ENCODE peak calls at places on chromosomes 12 and 14, in five cellular contexts. Z is A673; C is stimulated activated CD4-positive, alpha-beta T cell treated with anti-CD3 and anti-CD28 coated beads, Interleukin-1b, Interleukin-23, amount 100 ng/mL, for 24 hours; R is right atrium auricular region; Q is WTC11. B is an unnamed sample.

GRCh38 chr14:50031534-50032313 is 84.6 kb downstream of the VCPKMT start:
- DNase-seq in Q (no peak), R (no peak), Z (no peak), C (no peak), B (no peak)

GRCh38 chr12:95557625-95558024 is 6.3 kb upstream of the USP44 start:
- DNase-seq in R (no peak), Z (no peak), Q (no peak), C (no peak), B (no peak)

GRCh38 chr14:50344116-50344775 is 32.1 kb downstream of the DMAC2L start:
- DNase-seq in C (peak; percentile 42), Z (no peak), R (no peak), Q (no peak), B (no peak)

GRCh38 chr12:55671746-55672145 is 35.1 kb downstream of the OR10P1 start:
- DNase-seq in R (no peak), Z (no peak), Q (no peak), C (no peak), B (no peak)

GRCh38 chr14:92760524-92760805 is 12.0 kb upstream of the LGMN start:
- DNase-seq in R (no peak), Z (no peak), Q (no peak), C (no peak), B (no peak)

GRCh38 chr12:85623726-85624125 is 212.5 kb downstream of the RASSF9 start:
- DNase-seq in Z (no peak), C (no peak), Q (no peak), R (no peak), B (no peak)

GRCh38 chr12:118055144-118055557 is 5.8 kb downstream of the WSB2 start:
- DNase-seq in Z (peak; percentile 81), R (no peak), C (peak; percentile 47), Q (peak; percentile 77), B (no peak)

GRCh38 chr12:716506-716905 is 35.9 kb upstream of the WNK1 start:
- DNase-seq in R (peak; percentile 63), C (no peak), Q (no peak), Z (no peak), B (no peak)

GRCh38 chr14:68599896-68600620 is 192.8 kb downstream of the ZFP36L1 start:
- DNase-seq in R (no peak), Q (no peak), C (no peak), Z (no peak), B (no peak)

GRCh38 chr12:67661311-67662011 is 12.9 kb downstream of the DYRK2 start:
- DNase-seq in R (no peak), C (no peak), Q (no peak), Z (peak; percentile 85), B (no peak)

GRCh38 chr12:59708484-59708883 is 112.7 kb downstream of the SLC16A7 start:
- DNase-seq in Z (no peak), R (no peak), C (no peak), Q (no peak), B (no peak)

GRCh38 chr14:90559811-90560492 is 163.1 kb downstream of the CALM1 start:
- DNase-seq in C (no peak), R (no peak), Q (no peak), Z (peak; percentile 13), B (no peak)

GRCh38 chr12:113232787-113233585 is 11.7 kb downstream of the TPCN1 start:
- DNase-seq in R (no peak), Z (peak; percentile 89), Q (peak; percentile 82), C (peak; percentile 18), B (no peak)

GRCh38 chr12:95424271-95424994 is 49.5 kb upstream of the METAP2 start:
- DNase-seq in C (no peak), Z (no peak), Q (no peak), R (no peak), B (no peak)

GRCh38 chr12:95789126-95790024 is 1.2 kb downstream of the NTN4 start:
- DNase-seq in Z (no peak), R (no peak), Q (peak; percentile 51), C (no peak), B (no peak)

GRCh38 chr14:92759300-92759678 is 10.9 kb upstream of the LGMN start:
- DNase-seq in R (no peak), Q (peak; percentile 30), C (no peak), Z (peak; percentile 81), B (no peak)

GRCh38 chr12:31016057-31016456 is 57.6 kb upstream of the DDX11 start:
- DNase-seq in Z (no peak), R (no peak), C (no peak), Q (no peak), B (no peak)

GRCh38 chr12:106498056-106498455 is 84.7 kb upstream of the RFX4 start:
- DNase-seq in C (no peak), R (no peak), Z (no peak), Q (no peak), B (no peak)

GRCh38 chr12:7092229-7092985 is at the start of gene C1R:
- DNase-seq in C (peak; percentile 38), Z (peak; percentile 79), R (peak; percentile 90), Q (peak; percentile 76), B (peak; percentile 24)

GRCh38 chr14:93824518-93825234 is 36.4 kb upstream of the PRIMA1 start:
- DNase-seq in R (no peak), C (no peak), Q (no peak), Z (peak; percentile 12), B (no peak)

GRCh38 chr12:128609861-128610260 is 213.9 kb downstream of the SLC15A4 start:
- DNase-seq in C (no peak), Z (peak; percentile 53), Q (no peak), R (no peak), B (no peak)

GRCh38 chr14:51520087-51520486 is 131.6 kb upstream of the FRMD6 start:
- DNase-seq in Q (no peak), C (no peak), R (no peak), Z (no peak), B (no peak)

GRCh38 chr12:54404061-54405004 is 14.7 kb downstream of the ITGA5 start:
- DNase-seq in R (no peak), C (peak; percentile 44), Q (peak; percentile 92), Z (peak; percentile 73), B (peak; percentile 39)

GRCh38 chr12:64609543-64610091 is 678 bp upstream of the RASSF3 start:
- DNase-seq in R (no peak), C (no peak), Z (peak; percentile 41), Q (no peak), B (no peak)

GRCh38 chr12:121582583-121583333 is 1.9 kb upstream of the KDM2B start:
- DNase-seq in C (no peak), Q (peak; percentile 57), Z (no peak), R (no peak), B (no peak)

GRCh38 chr14:32985881-32986280 is 47.2 kb downstream of the NPAS3 start:
- DNase-seq in C (no peak), Q (no peak), Z (peak; percentile 65), R (no peak), B (no peak)

GRCh38 chr14:96512602-96513397 is 10.6 kb downstream of the PAPOLA start:
- DNase-seq in Z (no peak), Q (no peak), R (no peak), C (no peak), B (no peak)

GRCh38 chr12:118694128-118694775 is 287.1 kb upstream of the SRRM4 start:
- DNase-seq in Q (no peak), C (no peak), R (no peak), Z (no peak), B (no peak)

GRCh38 chr12:66776974-66777373 is 98.1 kb upstream of the GRIP1 start:
- DNase-seq in R (no peak), C (no peak), Q (no peak), Z (no peak), B (no peak)

GRCh38 chr14:61607570-61608244 is 87.6 kb upstream of the HIF1A start:
- DNase-seq in R (no peak), C (no peak), Z (peak; percentile 20), Q (no peak), B (no peak)

GRCh38 chr12:59823535-59823934 is 227.7 kb downstream of the SLC16A7 start:
- DNase-seq in R (no peak), Q (no peak), C (no peak), Z (no peak), B (no peak)

GRCh38 chr14:90531497-90531896 is 134.7 kb downstream of the CALM1 start:
- DNase-seq in Q (no peak), C (no peak), Z (no peak), R (no peak), B (no peak)

GRCh38 chr14:71688576-71688975 is 243.7 kb upstream of the RGS6 start:
- DNase-seq in R (no peak), Z (no peak), Q (no peak), C (no peak), B (no peak)

GRCh38 chr12:9810721-9811120 is 16.6 kb upstream of the KLRF1 start:
- DNase-seq in C (no peak), R (no peak), Z (no peak), Q (no peak), B (no peak)

GRCh38 chr14:69812725-69813124 is 15.7 kb upstream of the SLC10A1 start:
- DNase-seq in Q (no peak), C (no peak), Z (peak; percentile 17), R (no peak), B (no peak)

GRCh38 chr12:12934556-12934955 is 17.4 kb downstream of the GPRC5D start:
- DNase-seq in R (peak; percentile 47), Z (no peak), Q (no peak), C (no peak), B (no peak)

GRCh38 chr14:101823511-101824120 is 62.1 kb downstream of the PPP2R5C start:
- DNase-seq in C (no peak), Z (no peak), Q (no peak), R (no peak), B (no peak)

GRCh38 chr14:83799230-83799629 is 1730.7 kb upstream of the FLRT2 start:
- DNase-seq in Z (no peak), Q (no peak), R (no peak), C (no peak), B (no peak)

B was measured in Panc1.